ENCODE peak calls at places on chromosomes 12 and 14, in four cellular contexts. X, C, B and G are unnamed samples. For H3K4me1, the result is how much of the 10 kb centered on the place peaks cover.

GRCh38 chr12:110349521-110350151 is 53.9 kb downstream of the ANAPC7 start:
- DNase-seq in C (no peak), B (no peak), X (no peak), G (no peak)

GRCh38 chr12:64650762-64651161 is 40.5 kb downstream of the RASSF3 start:
- DNase-seq in X (no peak), C (no peak), B (peak), G (no peak)

GRCh38 chr12:6662602-6662905 is 365 bp downstream of the ING4 start:
- DNase-seq in X (no peak), B (no peak), C (no peak), G (no peak)

GRCh38 chr12:115507951-115508722 is 769.4 kb downstream of the MED13L start:
- DNase-seq in X (no peak), C (peak), B (no peak), G (no peak)

GRCh38 chr12:131454418-131455217 is 256.3 kb upstream of the SFSWAP start:
- DNase-seq in X (no peak), C (peak), B (no peak), G (no peak)

GRCh38 chr12:132379996-132380395 is 50.6 kb upstream of the GALNT9 start:
- DNase-seq in C (no peak), B (no peak), X (no peak), G (no peak)

GRCh38 chr14:36870776-36871175 is 209.1 kb downstream of the PAX9 start:
- DNase-seq in B (no peak), C (no peak), X (no peak), G (no peak)

GRCh38 chr14:102949062-102949800 is 26.8 kb downstream of the AMN start:
- DNase-seq in C (no peak), X (no peak), B (no peak), G (no peak)

GRCh38 chr14:68135028-68135427 is 315.4 kb downstream of the RAD51B start:
- DNase-seq in C (no peak), X (no peak), B (no peak), G (no peak)

GRCh38 chr14:53109688-53110041 is 43.5 kb downstream of the DDHD1 start:
- DNase-seq in X (no peak), B (no peak), C (no peak), G (no peak)

GRCh38 chr12:123990512-123990911 is 17.5 kb downstream of the ZNF664 start:
- DNase-seq in X (no peak), B (no peak), C (no peak), G (no peak)

GRCh38 chr14:38384746-38385145 is 128.9 kb upstream of the CLEC14A start:
- DNase-seq in X (no peak), C (no peak), B (no peak), G (no peak)

GRCh38 chr14:34064349-34064748 is 113.5 kb upstream of the EGLN3 start:
- DNase-seq in B (peak), C (no peak), X (peak), G (peak)

GRCh38 chr12:75765170-75766059 is 254.0 kb upstream of the KRR1 start:
- DNase-seq in B (no peak), X (no peak), C (no peak), G (no peak)

GRCh38 chr14:51546603-51547258 is 105.0 kb upstream of the FRMD6 start:
- DNase-seq in B (no peak), C (no peak), X (no peak), G (no peak)

GRCh38 chr12:123085730-123086487 is 65.0 kb downstream of the PITPNM2 start:
- DNase-seq in X (no peak), C (no peak), B (no peak), G (no peak)

GRCh38 chr12:79023784-79024183 is 159.2 kb downstream of the SYT1 start:
- DNase-seq in X (no peak), C (no peak), B (no peak), G (no peak)

GRCh38 chr14:92744198-92744597 is 4.2 kb downstream of the LGMN start:
- DNase-seq in B (no peak), C (no peak), X (no peak), G (no peak)

GRCh38 chr12:132766380-132767085 is 4.9 kb upstream of the ANKLE2 start:
- DNase-seq in X (no peak), B (no peak), C (no peak), G (peak)

GRCh38 chr14:31265701-31266398 is 58.3 kb upstream of the HECTD1 start:
- DNase-seq in X (no peak), C (no peak), B (no peak), G (no peak)

GRCh38 chr14:93090826-93091583 is 24.7 kb downstream of the ITPK1 start:
- DNase-seq in C (no peak), X (peak), B (peak), G (no peak)

GRCh38 chr14:99663716-99664635 is 19.0 kb downstream of the HHIPL1 start:
- DNase-seq in X (no peak), B (no peak), C (peak), G (no peak)

GRCh38 chr14:91947196-91948184 is at the start of gene FBLN5:
- DNase-seq in X (peak), C (peak), B (peak), G (peak)

GRCh38 chr12:39372929-39373328 is 70.0 kb downstream of the KIF21A start:
- DNase-seq in C (no peak), X (no peak), B (no peak), G (no peak)

GRCh38 chr14:22807432-22808087 is 7.7 kb downstream of the SLC7A7 start:
- DNase-seq in C (no peak), X (no peak), B (no peak), G (no peak)

GRCh38 chr14:23449314-23449713 is 13.9 kb upstream of the MYH7 start:
- DNase-seq in B (no peak), X (no peak), C (no peak), G (peak)

GRCh38 chr14:96637521-96637920 is 135.3 kb downstream of the PAPOLA start:
- DNase-seq in X (no peak), C (no peak), B (no peak), G (peak)

GRCh38 chr12:116094475-116094874 is 183.0 kb downstream of the MED13L start:
- DNase-seq in X (no peak), C (no peak), B (no peak), G (no peak)

GRCh38 chr14:82313889-82314288 is 780.2 kb upstream of the SEL1L start:
- DNase-seq in X (no peak), C (no peak), B (peak), G (no peak)

GRCh38 chr12:106585862-106586534 is 3.2 kb downstream of the RFX4 start:
- DNase-seq in B (no peak), X (no peak), C (peak), G (no peak)

GRCh38 chr12:20451759-20452158 is 83.4 kb downstream of the PDE3A start:
- DNase-seq in C (no peak), B (no peak), X (no peak), G (no peak)

GRCh38 chr12:69105101-69105613 is 134.2 kb upstream of the CPSF6 start:
- DNase-seq in B (no peak), C (peak), X (no peak), G (no peak)

GRCh38 chr12:42468853-42469252 is 120.7 kb downstream of the PRICKLE1 start:
- DNase-seq in C (no peak), X (no peak), B (no peak), G (no peak)

GRCh38 chr12:42473130-42473529 is 116.4 kb downstream of the PRICKLE1 start:
- DNase-seq in C (no peak), B (no peak), X (no peak), G (no peak)

GRCh38 chr12:42463671-42464070 is 125.9 kb downstream of the PRICKLE1 start:
- DNase-seq in C (no peak), B (no peak), X (no peak), G (no peak)

GRCh38 chr12:42469355-42470006 is 120.1 kb downstream of the PRICKLE1 start:
- DNase-seq in C (no peak), B (no peak), X (no peak), G (no peak)

GRCh38 chr12:42468341-42468821 is 121.2 kb downstream of the PRICKLE1 start:
- DNase-seq in C (no peak), B (no peak), X (no peak), G (no peak)
- H3K4me1 ChIP-seq in C (under half), B (under half), X (under half), G (under half)

GRCh38 chr12:12035229-12035628 is 35.5 kb upstream of the BCL2L14 start:
- DNase-seq in C (no peak), X (no peak), B (no peak), G (no peak)
- H3K4me1 ChIP-seq in C (under half), X (under half), B (under half), G (under half)

GRCh38 chr12:56221233-56221756 is 427 bp downstream of the RNF41 start:
- DNase-seq in B (peak), C (peak), X (peak), G (no peak)

GRCh38 chr12:56221757-56222530 is at the start of gene RNF41:
- DNase-seq in B (peak), C (peak), X (peak), G (peak)

GRCh38 chr12:56220611-56221232 is 1.0 kb downstream of the RNF41 start:
- DNase-seq in C (no peak), X (no peak), B (no peak), G (no peak)

GRCh38 chr12:56222531-56222895 is 791 bp upstream of the RNF41 start:
- DNase-seq in C (no peak), X (no peak), B (no peak), G (no peak)

GRCh38 chr12:56219840-56220239 is 1.9 kb downstream of the RNF41 start:
- DNase-seq in C (no peak), X (no peak), B (no peak), G (no peak)
- H3K4me1 ChIP-seq in C (under half), X (under half), B (under half), G (under half)

DNA sequence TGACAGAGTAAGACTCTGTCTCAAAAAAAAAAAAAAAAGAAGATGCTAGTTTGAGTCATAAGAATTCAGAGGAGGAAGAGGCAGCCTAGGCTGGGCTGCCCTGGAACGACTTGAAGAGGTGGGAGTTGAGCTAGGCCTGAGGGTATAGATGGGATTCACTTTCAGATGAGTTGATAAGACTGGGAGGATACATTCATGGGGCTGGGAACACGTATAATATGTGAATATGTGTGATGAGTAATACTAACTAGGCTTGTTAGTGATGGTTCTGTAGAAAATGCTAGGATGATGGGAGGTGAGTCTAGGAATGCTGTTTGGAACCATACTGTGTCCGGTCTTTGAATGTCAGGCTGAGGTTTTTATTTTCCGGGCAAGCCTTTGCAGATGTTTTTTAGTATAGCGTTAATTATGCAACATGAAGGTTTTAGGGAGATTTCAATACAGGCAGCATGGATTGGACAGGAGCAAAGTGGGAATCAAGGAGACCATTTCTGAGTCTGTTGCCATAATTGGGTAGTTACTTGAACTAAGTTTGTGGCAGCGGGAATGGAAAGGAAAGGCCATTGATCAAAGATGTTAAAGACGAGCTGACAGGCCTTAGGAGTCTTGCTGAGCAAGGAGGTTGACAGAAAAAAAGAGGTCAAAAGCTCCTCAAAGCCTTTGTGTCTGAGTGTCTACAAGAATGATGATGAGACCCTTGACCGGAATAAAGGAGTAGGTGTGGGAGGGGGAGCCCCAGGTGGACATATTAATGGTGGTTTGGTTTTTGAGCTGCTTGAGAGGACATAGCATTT is 9.2 kb downstream of the PLEKHA5 start:
- DNase-seq in X (no peak), C (peak), B (no peak), G (no peak)
- H3K4me1 ChIP-seq in X (under half), C (under half), B (under half), G (under half)

DNA sequence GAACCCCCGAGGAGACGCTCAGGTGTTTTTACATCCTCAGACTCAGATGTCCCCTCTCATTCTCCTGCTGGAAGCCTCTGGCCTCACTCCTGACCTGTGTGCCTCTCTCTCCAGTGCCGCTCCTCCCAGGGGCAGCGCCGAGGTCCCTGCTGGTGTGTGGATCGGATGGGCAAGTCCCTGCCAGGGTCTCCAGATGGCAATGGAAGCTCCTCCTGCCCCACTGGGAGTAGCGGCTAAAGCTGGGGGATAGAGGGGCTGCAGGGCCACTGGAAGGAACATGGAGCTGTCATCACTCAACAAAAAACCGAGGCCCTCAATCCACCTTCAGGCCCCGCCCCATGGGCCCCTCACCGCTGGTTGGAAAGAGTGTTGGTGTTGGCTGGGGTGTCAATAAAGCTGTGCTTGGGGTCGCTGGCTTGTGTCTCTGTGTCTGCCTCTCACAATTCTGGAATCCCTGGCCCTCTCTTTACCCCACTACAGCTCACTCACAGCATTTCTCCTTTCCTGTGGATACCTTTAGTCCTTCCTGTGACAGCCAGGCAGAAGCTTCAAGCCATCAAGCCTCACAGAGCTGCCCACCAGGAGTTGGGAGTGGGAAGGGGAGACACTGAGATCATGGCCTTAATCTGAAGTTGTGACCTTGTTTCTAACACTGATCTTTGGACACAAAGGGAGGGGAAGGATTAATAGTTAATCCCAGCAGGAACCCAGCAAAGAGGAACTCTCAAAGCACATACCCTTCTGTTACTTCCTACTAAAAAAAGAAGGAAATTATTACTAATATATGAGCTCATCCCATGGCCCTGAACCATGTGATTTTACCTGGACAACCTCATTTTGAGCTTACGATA is 1.1 kb upstream of the SOAT2 start:
- DNase-seq in X (no peak), B (no peak), C (no peak), G (no peak)
- H3K4me1 ChIP-seq in X (under half), B (under half), C (under half), G (under half)